ENCODE peak calls at places on chromosomes 6 and 20, in five cellular contexts. Y, B, U, J and L are unnamed samples.

GRCh38 chr6:164345340-164345739 is 930.8 kb downstream of the QKI start:
- DNase-seq in Y (no peak), B (no peak), U (no peak), J (no peak), L (no peak)

GRCh38 chr6:17998442-17998841 is 11.0 kb upstream of the KIF13A start:
- DNase-seq in Y (no peak), B (no peak), U (peak; percentile 44), J (no peak), L (no peak)

GRCh38 chr6:41707565-41708200 is 27.7 kb downstream of the TFEB start:
- DNase-seq in Y (no peak), B (no peak), U (no peak), J (peak; percentile 72), L (no peak)

GRCh38 chr6:142945071-142945445 is at the start of gene HIVEP2:
- DNase-seq in Y (peak; percentile 81), B (peak; percentile 93), U (peak; percentile 94), J (peak; percentile 88), L (peak; percentile 68)

GRCh38 chr20:46520976-46521579 is 7.7 kb upstream of the ZNF334 start:
- DNase-seq in Y (peak; percentile 14), B (peak; percentile 56), U (peak; percentile 76), J (peak; percentile 18), L (peak; percentile 27)

GRCh38 chr20:25738198-25738597 is 41.5 kb upstream of the ZNF337 start:
- DNase-seq in Y (no peak), B (no peak), U (peak; percentile 76), J (no peak), L (no peak)

GRCh38 chr6:48535569-48535968 is 424.6 kb upstream of the PTCHD4 start:
- DNase-seq in Y (no peak), B (no peak), U (peak; percentile 62), J (no peak), L (no peak)

GRCh38 chr6:14059791-14060436 is 57.7 kb upstream of the CD83 start:
- DNase-seq in Y (no peak), B (peak; percentile 70), U (peak; percentile 38), J (no peak), L (no peak)

GRCh38 chr6:100283288-100283687 is 181.4 kb downstream of the SIM1 start:
- DNase-seq in Y (no peak), B (no peak), U (peak; percentile 79), J (no peak), L (no peak)

GRCh38 chr20:23132293-23132929 is 46.3 kb upstream of the CD93 start:
- DNase-seq in Y (no peak), B (peak; percentile 2), U (no peak), J (no peak), L (no peak)

GRCh38 chr20:38031957-38032356 is 1.3 kb downstream of the TTI1 start:
- DNase-seq in Y (no peak), B (no peak), U (no peak), J (no peak), L (no peak)

GRCh38 chr6:148307400-148307799 is 35.2 kb upstream of the SASH1 start:
- DNase-seq in Y (no peak), B (no peak), U (no peak), J (no peak), L (no peak)

GRCh38 chr20:56945057-56945456 is 316.0 kb downstream of the TFAP2C start:
- DNase-seq in Y (no peak), B (peak; percentile 34), U (peak; percentile 19), J (no peak), L (no peak)

GRCh38 chr20:64119301-64119680 is 11.9 kb upstream of the NPBWR2 start:
- DNase-seq in Y (no peak), B (no peak), U (no peak), J (no peak), L (no peak)

GRCh38 chr6:150091466-150091865 is 22.5 kb upstream of the ULBP3 start:
- DNase-seq in Y (no peak), B (no peak), U (peak; percentile 39), J (no peak), L (no peak)

GRCh38 chr20:19549896-19550295 is 208.2 kb upstream of the RIN2 start:
- DNase-seq in Y (no peak), B (no peak), U (no peak), J (no peak), L (no peak)

GRCh38 chr6:130189691-130190459 is 32.9 kb downstream of the SAMD3 start:
- DNase-seq in Y (no peak), B (no peak), U (no peak), J (no peak), L (no peak)

GRCh38 chr20:63537525-63538203 is 488 bp upstream of the PTK6 start:
- DNase-seq in Y (peak; percentile 89), B (peak; percentile 93), U (peak; percentile 96), J (peak; percentile 95), L (peak; percentile 88)

GRCh38 chr6:143183735-143184134 is 123.0 kb downstream of the AIG1 start:
- DNase-seq in Y (no peak), B (no peak), U (no peak), J (no peak), L (no peak)

GRCh38 chr6:33049323-33049722 is 24.1 kb downstream of the HLA-DPA1 start:
- DNase-seq in Y (no peak), B (no peak), U (no peak), J (no peak), L (no peak)

GRCh38 chr6:37988131-37988530 is 168.6 kb downstream of the ZFAND3 start:
- DNase-seq in Y (no peak), B (no peak), U (no peak), J (no peak), L (no peak)

GRCh38 chr6:93423542-93423941 is 4.2 kb upstream of the EPHA7 start:
- DNase-seq in Y (no peak), B (no peak), U (peak; percentile 17), J (no peak), L (no peak)

GRCh38 chr20:8663424-8663823 is 405.5 kb upstream of the PLCB4 start:
- DNase-seq in Y (no peak), B (no peak), U (no peak), J (no peak), L (no peak)

GRCh38 chr20:15555913-15556312 is 1017.3 kb downstream of the KIF16B start:
- DNase-seq in Y (no peak), B (no peak), U (peak; percentile 3), J (no peak), L (no peak)

GRCh38 chr6:140744648-140745320 is 1370.3 kb upstream of the CITED2 start:
- DNase-seq in Y (no peak), B (peak; percentile 21), U (peak; percentile 63), J (peak; percentile 0), L (no peak)

GRCh38 chr6:163494279-163494727 is 79.8 kb downstream of the QKI start:
- DNase-seq in Y (no peak), B (no peak), U (no peak), J (no peak), L (no peak)

GRCh38 chr20:60431349-60431748 is 473.1 kb downstream of the CDH26 start:
- DNase-seq in Y (no peak), B (no peak), U (no peak), J (no peak), L (no peak)

GRCh38 chr6:159762681-159763293 is 942 bp downstream of the ACAT2 start:
- DNase-seq in Y (no peak), B (peak; percentile 27), U (no peak), J (no peak), L (peak; percentile 23)

GRCh38 chr6:45872827-45873226 is 142.8 kb downstream of the CLIC5 start:
- DNase-seq in Y (no peak), B (no peak), U (no peak), J (no peak), L (no peak)

GRCh38 chr20:52104546-52105044 is 87.0 kb downstream of the ZFP64 start:
- DNase-seq in Y (no peak), B (no peak), U (peak; percentile 59), J (no peak), L (no peak)

GRCh38 chr20:50980071-50980681 is 21.6 kb downstream of the MOCS3 start:
- DNase-seq in Y (no peak), B (no peak), U (peak; percentile 97), J (no peak), L (no peak)

GRCh38 chr20:22905667-22906066 is 129.4 kb upstream of the SSTR4 start:
- DNase-seq in Y (no peak), B (no peak), U (peak; percentile 92), J (peak; percentile 22), L (no peak)

GRCh38 chr6:90088009-90088408 is 193.7 kb downstream of the GJA10 start:
- DNase-seq in Y (no peak), B (no peak), U (peak; percentile 87), J (no peak), L (no peak)

GRCh38 chr6:56091159-56091869 is 156.1 kb downstream of the COL21A1 start:
- DNase-seq in Y (no peak), B (no peak), U (peak; percentile 79), J (no peak), L (no peak)

GRCh38 chr20:38109025-38109541 is 56.0 kb downstream of the TGM2 start:
- DNase-seq in Y (no peak), B (peak; percentile 25), U (peak; percentile 84), J (no peak), L (no peak)

GRCh38 chr6:150134280-150134920 is 8.4 kb upstream of the PPP1R14C start:
- DNase-seq in Y (no peak), B (no peak), U (no peak), J (no peak), L (no peak)

GRCh38 chr6:158344534-158344933 is 32.3 kb downstream of the TULP4 start:
- DNase-seq in Y (no peak), B (no peak), U (no peak), J (peak; percentile 26), L (no peak)